ENCODE peak calls at places on chromosome 15, in six cellular contexts. U, L, N, G, Y and V are unnamed samples.

GRCh38 chr15:64501396-64501716 is 41.0 kb downstream of the ZNF609 start:
- DNase-seq in U (no peak), L (no peak), N (no peak), G (no peak), Y (no peak), V (no peak)

GRCh38 chr15:64461577-64462162 is 1.3 kb downstream of the ZNF609 start:
- DNase-seq in U (peak; percentile 64), L (no peak), N (peak; percentile 34), G (no peak), Y (no peak), V (peak; percentile 27)

GRCh38 chr15:85047271-85047948 is 65.8 kb downstream of the PDE8A start:
- DNase-seq in U (no peak), L (peak; percentile 33), N (no peak), G (no peak), Y (peak; percentile 99), V (peak; percentile 99)

GRCh38 chr15:36133686-36134085 is 445.7 kb upstream of the CDIN1 start:
- DNase-seq in U (no peak), L (no peak), N (no peak), G (no peak), Y (peak; percentile 46), V (peak; percentile 53)

GRCh38 chr15:60137711-60138396 is 133.7 kb downstream of the FOXB1 start:
- DNase-seq in U (no peak), L (peak; percentile 30), N (no peak), G (no peak), Y (peak; percentile 12), V (no peak)

GRCh38 chr15:83943043-83943442 is 289.1 kb downstream of the ADAMTSL3 start:
- DNase-seq in U (no peak), L (no peak), N (no peak), G (no peak), Y (no peak), V (no peak)

GRCh38 chr15:68418611-68419161 is 13.3 kb downstream of the ITGA11 start:
- DNase-seq in U (no peak), L (no peak), N (no peak), G (no peak), Y (peak; percentile 93), V (peak; percentile 88)

GRCh38 chr15:98668566-98669308 is 20.4 kb downstream of the IGF1R start:
- DNase-seq in U (no peak), L (no peak), N (no peak), G (no peak), Y (peak; percentile 80), V (peak; percentile 80)

GRCh38 chr15:73010154-73011152 is 41.8 kb upstream of the NEO1 start:
- DNase-seq in U (no peak), L (no peak), N (no peak), G (no peak), Y (no peak), V (peak; percentile 22)
- H4K91ac ChIP-seq in U (no peak overlapping the region), L (no peak overlapping the region), N (no peak overlapping the region), G (no peak overlapping the region), Y (no peak overlapping the region), V (no peak overlapping the region)

GRCh38 chr15:100728371-100729201 is 126.2 kb downstream of the ASB7 start:
- DNase-seq in U (no peak), L (no peak), N (peak; percentile 22), G (peak; percentile 39), Y (no peak), V (no peak)
- H4K91ac ChIP-seq in U (no peak overlapping the region), L (no peak overlapping the region), N (no peak overlapping the region), G (no peak overlapping the region), Y (no peak overlapping the region), V (no peak overlapping the region)

GRCh38 chr15:76161153-76162049 is 101.6 kb downstream of the TMEM266 start:
- DNase-seq in U (no peak), L (no peak), N (peak; percentile 14), G (no peak), Y (no peak), V (no peak)

GRCh38 chr15:76158815-76159214 is 99.0 kb downstream of the TMEM266 start:
- DNase-seq in U (no peak), L (no peak), N (no peak), G (no peak), Y (no peak), V (no peak)

GRCh38 chr15:76159282-76159681 is 99.5 kb downstream of the TMEM266 start:
- DNase-seq in U (no peak), L (no peak), N (no peak), G (no peak), Y (no peak), V (no peak)

GRCh38 chr15:76162050-76162425 is 102.3 kb downstream of the TMEM266 start:
- DNase-seq in U (no peak), L (no peak), N (peak; percentile 18), G (no peak), Y (no peak), V (no peak)

DNA sequence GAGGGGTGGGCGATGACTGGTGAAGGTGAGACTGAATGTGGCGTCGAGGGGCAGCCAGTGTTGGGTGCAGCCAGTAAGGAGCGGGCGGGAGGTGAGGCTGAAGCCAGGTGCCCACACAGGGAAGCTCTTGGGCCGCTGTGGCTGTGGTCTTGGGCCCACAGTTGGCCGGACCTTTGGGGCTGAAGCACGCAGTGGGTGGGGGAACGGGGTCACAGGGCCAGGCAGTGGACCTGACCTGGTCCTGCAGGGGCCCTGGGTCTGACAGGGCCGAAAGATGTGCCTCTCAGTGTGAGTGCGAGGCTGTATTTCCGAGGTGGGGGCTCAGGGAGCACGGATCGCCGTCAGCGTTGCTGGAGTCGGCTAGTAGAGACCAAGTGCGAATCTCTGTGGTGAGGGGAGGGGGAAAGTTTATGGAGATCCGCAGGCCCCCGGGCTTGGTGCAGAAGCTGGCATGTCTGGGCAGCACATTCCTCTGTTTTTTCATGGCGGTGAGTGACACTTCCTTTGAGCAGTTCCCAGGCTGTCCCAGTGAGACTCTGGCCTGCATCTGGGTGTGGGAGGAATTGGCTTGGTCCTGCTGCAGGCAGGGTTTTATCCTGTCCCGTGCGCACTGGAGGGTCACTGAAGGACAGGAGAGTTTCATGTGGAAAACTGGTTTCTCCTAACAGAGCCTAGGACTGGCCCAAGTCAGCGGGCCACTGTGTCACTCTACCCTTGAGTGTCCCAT is 100.8 kb downstream of the TMEM266 start:
- DNase-seq in U (no peak), L (no peak), N (peak; percentile 27), G (no peak), Y (no peak), V (no peak)
- H4K91ac ChIP-seq in U (no peak overlapping the region), L (no peak overlapping the region), N (no peak overlapping the region), G (no peak overlapping the region), Y (no peak overlapping the region), V (no peak overlapping the region)

GRCh38 chr15:53840681-53841080 is 81.2 kb upstream of the WDR72 start:
- DNase-seq in U (no peak), L (peak; percentile 65), N (no peak), G (no peak), Y (no peak), V (no peak)
- H4K91ac ChIP-seq in U (no peak overlapping the region), L (no peak overlapping the region), N (no peak overlapping the region), G (no peak overlapping the region), Y (no peak overlapping the region), V (no peak overlapping the region)

DNA sequence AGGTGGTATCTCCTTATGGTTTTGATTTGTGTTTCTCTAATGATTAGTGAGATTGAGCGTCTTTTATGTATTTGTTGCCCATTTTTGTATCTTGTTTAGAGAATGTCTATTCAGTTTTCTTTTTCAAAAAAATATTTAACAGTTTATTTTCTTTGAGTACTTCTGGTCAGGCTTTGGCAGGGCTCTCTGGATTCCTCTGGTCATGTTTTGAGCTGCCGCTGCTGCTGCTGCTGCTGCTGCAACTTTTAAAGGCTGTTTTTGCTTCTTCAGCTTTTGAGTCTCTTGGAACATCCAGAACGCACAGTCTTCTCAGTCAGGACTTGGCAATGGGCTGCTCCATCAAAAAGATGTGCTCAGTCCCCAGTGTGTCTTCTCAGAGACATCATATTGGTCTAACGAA is 40.1 kb downstream of the REC114 start:
- DNase-seq in U (no peak), L (no peak), N (no peak), G (no peak), Y (no peak), V (peak; percentile 5)
- H4K91ac ChIP-seq in U (no peak overlapping the region), L (no peak overlapping the region), N (no peak overlapping the region), G (no peak overlapping the region), Y (no peak overlapping the region), V (no peak overlapping the region)

DNA sequence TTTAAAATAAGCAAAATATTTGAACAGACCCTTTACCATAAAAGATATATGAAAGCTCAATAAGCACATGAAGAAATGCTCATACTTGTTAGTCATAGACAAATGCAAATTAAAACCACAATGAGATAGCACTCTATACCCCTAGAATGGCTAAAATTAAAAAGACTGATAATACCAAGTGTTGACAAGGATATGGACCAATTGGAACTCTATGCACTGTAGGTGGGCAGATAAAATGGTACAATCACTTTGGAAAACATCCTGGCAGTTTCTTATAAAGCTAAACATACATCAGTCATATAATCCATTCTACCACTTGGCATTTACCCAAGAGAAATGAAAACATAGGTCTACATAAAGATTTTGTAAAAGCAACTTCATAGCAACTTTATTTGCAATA is 293.0 kb upstream of the TLE3 start:
- DNase-seq in U (no peak), L (no peak), N (no peak), G (no peak), Y (no peak), V (no peak)
- H4K91ac ChIP-seq in U (no peak overlapping the region), L (no peak overlapping the region), N (no peak overlapping the region), G (no peak overlapping the region), Y (no peak overlapping the region), V (no peak overlapping the region)

DNA sequence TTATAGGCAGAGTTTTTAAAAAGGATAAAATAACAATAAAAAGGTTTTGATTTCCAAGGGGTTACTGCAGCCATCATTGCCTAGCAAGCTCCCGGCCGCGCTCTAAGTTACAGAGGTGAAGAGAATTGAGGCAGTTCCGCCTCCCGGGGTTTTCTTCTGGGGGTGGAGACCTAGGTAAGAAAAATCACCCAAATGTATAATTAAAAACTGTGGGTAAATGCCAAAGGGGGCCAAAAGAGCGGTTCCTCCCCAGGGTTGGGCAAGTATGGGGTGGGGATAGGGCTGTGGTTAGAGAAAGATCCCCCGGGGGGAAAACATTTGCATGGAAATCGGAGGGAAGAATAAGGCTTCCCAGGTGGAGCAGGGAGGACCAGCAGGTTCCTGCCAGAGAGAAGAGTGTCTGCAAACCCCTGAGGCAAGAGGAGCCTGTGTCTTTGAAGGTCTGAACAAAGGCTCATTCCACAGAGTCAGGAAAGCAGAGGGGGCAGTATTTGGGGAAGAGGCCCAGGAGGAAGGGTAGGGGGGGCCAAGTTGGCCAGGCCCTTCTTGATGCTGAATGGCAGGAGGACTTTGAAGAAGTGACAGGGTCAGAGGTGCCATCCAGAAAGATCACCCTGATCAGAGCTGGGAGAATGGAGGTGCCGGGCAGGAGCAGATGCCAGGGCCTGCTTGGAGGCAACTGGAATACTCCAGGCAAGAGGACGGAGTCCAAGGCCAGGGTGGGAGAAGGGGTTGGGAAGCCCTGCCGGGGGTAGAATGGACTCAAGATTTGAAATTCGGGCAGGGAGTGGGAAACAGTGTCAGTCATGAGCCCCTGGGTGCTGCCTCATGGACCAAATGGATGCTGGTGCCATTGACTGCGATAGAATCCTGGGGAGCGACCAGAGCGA is 152.9 kb upstream of the RGMA start:
- DNase-seq in U (no peak), L (peak; percentile 33), N (peak; percentile 90), G (peak; percentile 66), Y (no peak), V (no peak)
- H4K91ac ChIP-seq in U (no peak overlapping the region), L (no peak overlapping the region), N (no peak overlapping the region), G (peak overlapping the region; percentile 11), Y (no peak overlapping the region), V (no peak overlapping the region)